ENCODE peak calls at places on chromosomes 16 and 17, in five cellular contexts. Q is EH; Y is stimulated activated naive B cell treated with anti-CD40 and anti-IgM and Interleukin-4, amounts not matched to agents 10 μg/mL and 1 μg/mL and 100 μg/mL, for 72 hours; X is SW480; K is GM19239. D is an unnamed sample.

GRCh38 chr17:8397636-8398035 is at the start of gene RNF222:
- DNase-seq in K (no peak), X (no peak), Y (no peak), Q (no peak), D (no peak)

GRCh38 chr16:50083996-50084395 is 18.2 kb downstream of the HEATR3 start:
- DNase-seq in K (no peak), Y (no peak), X (no peak), Q (no peak), D (no peak)

GRCh38 chr17:78645421-78646295 is 68.5 kb upstream of the DNAH17 start:
- DNase-seq in Y (peak), Q (peak), K (peak), X (no peak), D (no peak)

GRCh38 chr17:16915752-16916556 is 56.0 kb downstream of the TNFRSF13B start:
- DNase-seq in Y (peak), K (peak), Q (peak), X (peak), D (peak)

GRCh38 chr17:5758651-5759050 is 174.3 kb upstream of the NLRP1 start:
- DNase-seq in Y (no peak), Q (peak), X (peak), K (no peak), D (peak)

GRCh38 chr17:7204828-7205461 is 14.7 kb downstream of the DLG4 start:
- DNase-seq in Q (peak), X (peak), Y (peak), K (peak), D (no peak)

GRCh38 chr17:2405247-2405926 is 4.5 kb upstream of the MNT start:
- DNase-seq in Q (peak), Y (no peak), X (no peak), K (no peak), D (peak)

GRCh38 chr16:1723450-1724147 is 17.6 kb downstream of the MAPK8IP3 start:
- DNase-seq in Q (peak), Y (peak), K (no peak), X (no peak), D (peak)

GRCh38 chr17:10652984-10653680 is 4.0 kb downstream of the MYH3 start:
- DNase-seq in X (no peak), Q (no peak), K (no peak), Y (no peak), D (no peak)

GRCh38 chr17:14113137-14113536 is 43.8 kb downstream of the COX10 start:
- DNase-seq in Y (no peak), X (no peak), K (no peak), Q (no peak), D (no peak)

GRCh38 chr17:45115871-45116270 is 16.4 kb downstream of the PLCD3 start:
- DNase-seq in K (no peak), Y (no peak), Q (peak), X (no peak), D (no peak)

GRCh38 chr17:19363460-19364035 is 1.0 kb upstream of the B9D1 start:
- DNase-seq in Y (no peak), K (no peak), X (no peak), Q (no peak), D (no peak)

GRCh38 chr16:23635958-23636357 is 5.2 kb downstream of the PALB2 start:
- DNase-seq in Q (no peak), X (no peak), Y (no peak), K (no peak), D (no peak)

GRCh38 chr16:85577899-85578598 is 35.1 kb upstream of the GSE1 start:
- DNase-seq in Q (no peak), K (no peak), X (no peak), Y (no peak), D (no peak)

GRCh38 chr17:64130559-64131001 is 636 bp upstream of the ERN1 start:
- DNase-seq in X (no peak), Q (peak), K (no peak), Y (peak), D (peak)

D was measured in LHCN-M2.